ENCODE peak calls at places on chromosomes 11 and 22, in seven cellular contexts. W is H1, U is neuronal stem cell, L is mesenchymal stem cell, Z is H9, H is mesendoderm, O is trophoblast cell. P is an unnamed sample.
A peak's percentile ranks its signal among the peaks of the same experiment; 100 is the strongest.

GRCh38 chr11:26028294-26028954 is 303.5 kb upstream of the ANO3 start:
- DNase-seq in W (no peak), U (no peak), L (peak; percentile 88), Z (no peak), H (peak; percentile 13), O (peak; percentile 84), P (peak; percentile 57)

GRCh38 chr11:109267293-109268095 is 154.5 kb upstream of the C11orf87 start:
- DNase-seq in W (no peak), U (no peak), L (peak; percentile 21), Z (no peak), H (peak; percentile 14), O (no peak), P (no peak)

GRCh38 chr11:3022982-3023381 is 30.9 kb upstream of the NAP1L4 start:
- DNase-seq in W (no peak), U (no peak), L (peak; percentile 58), Z (no peak), H (peak; percentile 64), O (peak; percentile 44), P (peak; percentile 49)

GRCh38 chr11:121534131-121535093 is 81.6 kb upstream of the SORL1-AS1 start:
- DNase-seq in W (no peak), U (no peak), L (no peak), Z (no peak), H (no peak), O (no peak), P (peak; percentile 24)

GRCh38 chr11:16081756-16082531 is 274.4 kb downstream of the SOX6 start:
- DNase-seq in W (no peak), U (no peak), L (no peak), Z (no peak), H (no peak), O (no peak), P (no peak)

GRCh38 chr11:33867566-33867965 is 24.3 kb downstream of the LMO2 start:
- DNase-seq in W (no peak), U (no peak), L (no peak), Z (no peak), H (no peak), O (no peak), P (no peak)

GRCh38 chr11:43947003-43947500 is 4.6 kb downstream of the C11orf96 start:
- DNase-seq in W (no peak), U (no peak), L (peak; percentile 88), Z (peak; percentile 71), H (peak; percentile 83), O (peak; percentile 31), P (peak; percentile 47)

GRCh38 chr22:25357056-25357455 is 137.6 kb downstream of the CRYBB2 start:
- DNase-seq in W (no peak), U (no peak), L (no peak), Z (no peak), H (no peak), O (no peak), P (no peak)

GRCh38 chr11:57379732-57380131 is 1.2 kb downstream of the PRG3 start:
- DNase-seq in W (peak; percentile 83), U (peak; percentile 56), L (peak; percentile 34), Z (peak; percentile 80), H (peak; percentile 81), O (peak; percentile 69), P (peak; percentile 24)

GRCh38 chr11:96391698-96392307 is 2.0 kb downstream of the JRKL start:
- DNase-seq in W (no peak), U (no peak), L (no peak), Z (no peak), H (no peak), O (no peak), P (no peak)

GRCh38 chr11:67615455-67616430 is 9.0 kb downstream of the NDUFV1 start:
- DNase-seq in W (peak; percentile 93), U (no peak), L (no peak), Z (peak; percentile 88), H (peak; percentile 81), O (peak; percentile 60), P (no peak)

GRCh38 chr11:40306938-40307548 is 1152.4 kb downstream of the LRRC4C start:
- DNase-seq in W (no peak), U (peak; percentile 11), L (peak; percentile 64), Z (no peak), H (peak; percentile 54), O (peak; percentile 7), P (peak; percentile 63)

GRCh38 chr11:111269146-111269868 is 23.8 kb downstream of the POU2AF2 start:
- DNase-seq in W (no peak), U (peak; percentile 47), L (no peak), Z (no peak), H (no peak), O (peak; percentile 26), P (no peak)

GRCh38 chr11:130427581-130428211 is 713 bp downstream of the ADAMTS8 start:
- DNase-seq in W (peak; percentile 80), U (no peak), L (no peak), Z (peak; percentile 67), H (peak; percentile 67), O (no peak), P (no peak)

GRCh38 chr11:121767433-121767832 is 314.7 kb upstream of the SORL1-AS1 start:
- DNase-seq in W (no peak), U (no peak), L (peak; percentile 0), Z (no peak), H (no peak), O (peak; percentile 10), P (peak; percentile 50)

GRCh38 chr11:44627911-44628729 is 62.7 kb downstream of the CD82 start:
- DNase-seq in W (no peak), U (no peak), L (peak; percentile 39), Z (peak; percentile 25), H (no peak), O (no peak), P (peak; percentile 49)

GRCh38 chr11:57426439-57426753 is 525 bp downstream of the SLC43A3 start:
- DNase-seq in W (peak; percentile 51), U (no peak), L (no peak), Z (peak; percentile 34), H (peak; percentile 47), O (peak; percentile 45), P (no peak)

GRCh38 chr11:69640995-69641581 is at the start of gene CCND1:
- DNase-seq in W (peak; percentile 83), U (peak; percentile 88), L (peak; percentile 94), Z (peak; percentile 95), H (peak; percentile 98), O (peak; percentile 67), P (peak; percentile 94)

GRCh38 chr11:36115378-36115801 is 171.5 kb downstream of the LDLRAD3 start:
- DNase-seq in W (no peak), U (no peak), L (no peak), Z (no peak), H (no peak), O (no peak), P (no peak)

GRCh38 chr11:114384487-114384886 is 15.8 kb downstream of the C11orf71 start:
- DNase-seq in W (no peak), U (no peak), L (no peak), Z (no peak), H (no peak), O (no peak), P (no peak)

GRCh38 chr11:5192738-5193137 is 7.7 kb downstream of the OR51V1 start:
- DNase-seq in W (no peak), U (no peak), L (no peak), Z (no peak), H (no peak), O (no peak), P (no peak)

GRCh38 chr11:96324912-96325311 is 18.1 kb downstream of the MAML2 start:
- DNase-seq in W (no peak), U (no peak), L (no peak), Z (no peak), H (peak; percentile 87), O (peak; percentile 77), P (peak; percentile 83)

GRCh38 chr11:45237666-45238348 is 48.3 kb downstream of the SYT13 start:
- DNase-seq in W (no peak), U (no peak), L (no peak), Z (no peak), H (no peak), O (no peak), P (no peak)

GRCh38 chr11:77081381-77081851 is 14.6 kb downstream of the CAPN5 start:
- DNase-seq in W (no peak), U (no peak), L (no peak), Z (no peak), H (no peak), O (no peak), P (no peak)

GRCh38 chr11:134802116-134802515 is 390.1 kb upstream of the B3GAT1 start:
- DNase-seq in W (no peak), U (peak; percentile 70), L (no peak), Z (no peak), H (peak; percentile 62), O (peak; percentile 74), P (no peak)
- H3K18ac ChIP-seq in W (peak overlapping the region; percentile 15), U (peak overlapping the region; percentile 42), L (no peak overlapping the region), Z (no peak overlapping the region), H (no peak overlapping the region), O (no peak overlapping the region), P (no peak overlapping the region)

GRCh38 chr11:8926236-8926635 is 6.5 kb downstream of the C11orf16 start:
- DNase-seq in W (no peak), U (no peak), L (no peak), Z (no peak), H (no peak), O (no peak), P (no peak)
- H3K18ac ChIP-seq in W (no peak overlapping the region), U (no peak overlapping the region), L (no peak overlapping the region), Z (no peak overlapping the region), H (no peak overlapping the region), O (no peak overlapping the region), P (no peak overlapping the region)

DNA sequence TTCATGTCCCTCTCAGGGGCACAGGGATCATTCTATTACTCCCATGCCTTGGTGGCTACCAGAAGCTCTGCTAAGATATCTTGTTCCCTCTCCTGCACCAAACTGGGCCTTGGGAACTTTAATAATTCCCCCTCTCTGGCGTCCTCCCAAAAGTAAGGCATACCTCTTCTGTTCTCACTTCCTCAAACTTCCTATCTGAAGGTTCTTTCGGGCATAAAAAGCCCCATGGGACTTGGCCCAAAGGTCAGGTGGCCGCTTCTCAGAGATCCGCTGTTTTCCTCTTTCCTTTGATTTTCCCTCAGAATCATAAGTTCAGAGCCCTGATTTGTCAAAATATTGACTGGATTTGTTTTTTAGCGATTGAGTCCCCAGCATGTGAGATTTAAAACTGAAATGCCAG is 13.0 kb downstream of the POLD3 start:
- DNase-seq in W (no peak), U (no peak), L (no peak), Z (no peak), H (no peak), O (no peak), P (no peak)
- H3K18ac ChIP-seq in W (no peak overlapping the region), U (no peak overlapping the region), L (no peak overlapping the region), Z (no peak overlapping the region), H (no peak overlapping the region), O (no peak overlapping the region), P (no peak overlapping the region)

DNA sequence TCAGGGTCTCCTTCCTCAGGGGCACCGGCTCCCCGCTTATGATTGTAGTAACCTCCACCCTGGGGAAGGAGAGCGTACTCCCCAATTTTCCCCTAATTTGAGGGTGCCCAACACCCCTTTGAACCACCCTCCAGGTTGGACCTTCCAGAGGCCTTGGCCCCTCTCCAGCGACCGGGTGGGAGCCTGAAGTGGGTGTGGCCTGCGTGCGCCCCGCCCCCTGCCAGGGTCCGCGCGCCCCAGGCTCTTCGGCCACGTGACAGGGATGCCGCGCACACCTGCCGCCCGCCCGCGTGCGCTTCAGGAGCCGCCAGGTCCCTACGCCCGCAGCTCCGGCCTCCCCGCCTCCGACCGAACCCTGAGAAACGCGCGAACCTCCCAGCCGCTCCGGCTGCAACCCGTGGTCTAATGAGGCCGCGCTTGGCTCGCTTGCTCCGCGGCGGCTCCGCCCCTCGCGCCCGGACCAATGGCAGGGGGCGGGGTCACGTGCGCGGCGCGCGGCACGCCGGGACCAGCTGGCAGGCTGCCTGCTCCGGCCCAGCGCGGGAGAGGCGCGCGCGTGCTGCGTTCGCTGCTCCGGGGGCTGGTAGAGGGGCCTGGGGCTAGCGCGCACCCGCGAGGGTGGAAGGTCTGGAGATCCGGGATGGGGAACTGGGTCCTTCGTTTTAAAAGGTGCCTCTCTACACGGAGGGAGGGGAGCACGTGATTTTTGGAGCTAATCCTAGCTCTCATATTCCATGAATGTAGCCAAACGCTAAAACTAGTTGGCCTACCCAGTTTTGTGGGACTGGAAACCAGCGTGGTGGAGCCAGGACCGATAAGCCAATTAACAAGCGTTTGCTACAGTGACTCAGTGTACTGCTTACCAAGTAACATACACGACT is at the start of gene FOXRED2:
- DNase-seq in W (peak; percentile 94), U (peak; percentile 74), L (peak; percentile 77), Z (peak; percentile 89), H (peak; percentile 94), O (peak; percentile 91), P (peak; percentile 68)
- H3K18ac ChIP-seq in W (no peak within 1 kb of the TSS), U (peak within 1 kb of the TSS; percentile 96), L (peak within 1 kb of the TSS; percentile 67), Z (peak within 1 kb of the TSS; percentile 67), H (peak within 1 kb of the TSS; percentile 32), O (peak within 1 kb of the TSS; percentile 65), P (peak within 1 kb of the TSS; percentile 49)